ENCODE peak calls at places on chromosome X, in ten cellular contexts. P is breast epithelium, B is adrenal gland, C is heart left ventricle, N is Peyer's patch, K is A549, I is stomach, J is H1, F is esophagus squamous epithelium, R is sigmoid colon. T is an unnamed sample.

GRCh38 chrX:17032351-17032750 is 85.9 kb downstream of the REPS2 start:
- DNase-seq in I (peak), P (no peak), C (no peak), J (no peak), B (peak), F (no peak), K (peak), R (no peak), N (no peak), T (peak)

GRCh38 chrX:72159769-72160168 is 21.8 kb upstream of the PIN4 start:
- DNase-seq in N (no peak), F (no peak), B (no peak), I (no peak), P (no peak), R (no peak), J (no peak), K (no peak), C (no peak), T (no peak)

GRCh38 chrX:115047715-115048114 is 30.3 kb upstream of the IL13RA2 start:
- DNase-seq in C (no peak), B (no peak), I (no peak), J (no peak), R (no peak), K (no peak), F (no peak), N (no peak), P (no peak), T (no peak)

GRCh38 chrX:13208281-13208935 is 111.4 kb downstream of the ATXN3L start:
- DNase-seq in P (no peak), J (no peak), F (no peak), B (no peak), N (no peak), I (no peak), C (no peak), R (no peak), K (peak), T (no peak)

GRCh38 chrX:103253608-103254007 is 1.3 kb downstream of the TCEAL8 start:
- DNase-seq in I (no peak), P (no peak), B (peak), C (peak), R (no peak), F (no peak), K (no peak), N (no peak), J (no peak), T (no peak)

GRCh38 chrX:110421499-110422455 is 63.1 kb downstream of the RTL9 start:
- DNase-seq in B (no peak), N (no peak), C (no peak), P (peak), R (no peak), K (no peak), J (no peak), I (peak), F (no peak), T (no peak)

GRCh38 chrX:134525086-134525792 is 65.3 kb downstream of the HPRT1 start:
- DNase-seq in F (no peak), P (no peak), N (no peak), B (no peak), J (no peak), I (no peak), K (no peak), C (no peak), R (no peak), T (no peak)

GRCh38 chrX:124592745-124593144 is 246.4 kb downstream of the SH2D1A start:
- DNase-seq in N (no peak), J (no peak), K (no peak), C (no peak), F (no peak), I (no peak), B (no peak), P (no peak), R (no peak), T (no peak)

GRCh38 chrX:20254712-20255299 is 11.9 kb downstream of the RPS6KA3 start:
- DNase-seq in P (no peak), I (no peak), K (no peak), C (no peak), R (no peak), J (no peak), F (no peak), N (no peak), B (no peak), T (no peak)

GRCh38 chrX:16836371-16836770 is 33.8 kb downstream of the RBBP7 start:
- DNase-seq in C (no peak), I (peak), K (peak), R (no peak), B (peak), N (no peak), F (no peak), P (no peak), J (peak), T (no peak)

GRCh38 chrX:83966347-83966746 is 105.4 kb downstream of the CYLC1 start:
- DNase-seq in I (no peak), B (no peak), J (no peak), R (no peak), K (no peak), N (no peak), P (no peak), C (no peak), F (no peak), T (no peak)

DNA sequence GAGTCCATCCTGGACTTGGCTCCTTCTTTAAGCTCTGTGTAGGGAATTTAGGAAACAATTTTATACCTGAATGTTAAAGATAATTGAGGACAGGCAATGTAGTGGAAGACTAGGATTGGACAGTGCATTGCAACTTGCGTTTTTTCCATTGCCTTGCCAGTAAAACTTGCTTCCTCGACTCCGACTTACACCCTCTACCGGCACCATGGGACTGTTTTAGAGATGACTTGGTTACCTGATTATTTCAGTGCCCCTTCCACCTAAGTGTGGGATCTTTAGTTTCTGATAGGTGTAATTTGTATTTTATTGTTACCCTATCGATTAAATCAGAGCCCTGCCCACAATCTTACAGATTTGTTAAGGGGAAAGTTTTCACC is 1.2 kb downstream of the PRPS1 start:
- DNase-seq in R (no peak), P (no peak), K (peak), N (no peak), C (no peak), F (no peak), B (no peak), I (no peak), J (no peak), T (no peak)
- TF ChIP-seq POLR2A in R (no peak), P (no peak), K (no peak), N (no peak), C (no peak), F (no peak), B (no peak), I (no peak), J (no peak), T (no peak)

GRCh38 chrX:119990995-119991787 is 47.6 kb upstream of the NKAP start:
- DNase-seq in C (no peak), J (peak), K (no peak), R (no peak), P (no peak), I (no peak), F (no peak), B (no peak), N (no peak), T (no peak)
- TF ChIP-seq POLR2A in C (no peak), J (no peak), K (no peak), R (no peak), P (no peak), I (no peak), F (no peak), B (no peak), N (no peak), T (no peak)

GRCh38 chrX:49043987-49044281 is 777 bp upstream of the TFE3 start:
- DNase-seq in C (no peak), B (no peak), I (no peak), R (no peak), F (no peak), N (no peak), K (no peak), P (no peak), J (no peak), T (no peak)

GRCh38 chrX:49042581-49043219 is 457 bp downstream of the TFE3 start:
- DNase-seq in B (no peak), C (peak), R (no peak), N (peak), I (no peak), F (no peak), P (no peak), J (no peak), K (no peak), T (no peak)

GRCh38 chrX:49040376-49040955 is 2.7 kb downstream of the TFE3 start:
- DNase-seq in K (peak), P (no peak), B (peak), R (no peak), N (no peak), J (no peak), F (no peak), C (no peak), I (no peak), T (no peak)

GRCh38 chrX:49041683-49042529 is 1.3 kb downstream of the TFE3 start:
- DNase-seq in N (no peak), R (no peak), K (peak), J (no peak), F (no peak), C (peak), I (no peak), P (no peak), B (peak), T (no peak)

GRCh38 chrX:49043220-49043986 is at the start of gene TFE3:
- DNase-seq in J (peak), N (peak), C (peak), I (peak), F (peak), K (peak), B (peak), R (peak), P (peak), T (peak)
- TF ChIP-seq POLR2A in J (no peak), N (peak), C (peak), I (no peak), F (peak), K (peak), B (peak), R (peak), P (peak), T (peak)

DNA sequence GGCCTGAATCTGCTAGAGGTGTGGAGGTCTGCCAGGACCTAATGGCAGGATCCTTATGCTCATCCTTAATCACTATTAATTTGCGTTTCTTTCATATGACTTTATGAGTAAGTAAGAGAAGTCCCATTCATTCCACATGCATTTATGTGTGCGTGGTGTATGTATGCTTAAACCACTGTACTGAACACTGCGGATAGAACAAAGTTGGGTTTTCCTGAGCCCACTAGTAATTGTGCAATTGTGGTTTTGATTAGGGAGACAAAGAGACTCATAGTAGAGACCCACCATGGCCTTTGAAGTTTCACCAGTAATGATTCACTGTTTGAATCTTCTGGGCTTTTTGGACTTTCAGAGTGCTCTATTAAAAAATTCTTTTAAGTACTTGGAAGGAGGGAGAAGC is 498.5 kb upstream of the DIPK2B start:
- DNase-seq in R (no peak), N (no peak), P (no peak), F (no peak), I (no peak), B (no peak), K (no peak), C (no peak), J (no peak), T (no peak)
- TF ChIP-seq POLR2A in R (no peak), N (no peak), P (no peak), F (no peak), I (no peak), B (no peak), K (no peak), C (no peak), J (no peak), T (no peak)